ENCODE peak calls at places on chromosomes 4 and X, in four cellular contexts. C is stimulated activated naive CD8-positive, alpha-beta T cell treated with anti-CD3 and anti-CD28 coated beads, Interleukin-15, Interleukin-2, amounts not matched to agents 100 U/mL and 50 U/mL, for 24 hours; Z is left ventricle myocardium superior; E is stimulated activated effector memory CD8-positive, alpha-beta T cell treated with anti-CD3 and anti-CD28 coated beads, Interleukin-12 subunit alpha, Interleukin-12 subunit beta, amount 100 ng/mL, for 72 hours. D is an unnamed sample.

GRCh38 chr4:159267023-159267939 is 164.4 kb downstream of the RAPGEF2 start:
- ATAC-seq in C (no peak), Z (peak), E (no peak), D (no peak)

GRCh38 chr4:53113433-53114215 is 251.5 kb downstream of the RASL11B start:
- ATAC-seq in C (peak), Z (peak), E (peak), D (peak)

GRCh38 chrX:140712413-140713173 is 3.0 kb downstream of the LINC00632 start:
- ATAC-seq in C (peak), Z (peak), E (no peak), D (peak)

GRCh38 chrX:52271212-52271611 is 86.5 kb downstream of the MAGED4 start:
- ATAC-seq in C (no peak), Z (no peak), E (no peak), D (no peak)

GRCh38 chrX:118347131-118347530 is 1.2 kb downstream of the WDR44 start:
- ATAC-seq in C (no peak), Z (no peak), E (peak), D (peak)

GRCh38 chrX:78753571-78753970 is 6.1 kb downstream of the LPAR4 start:
- ATAC-seq in C (no peak), Z (no peak), E (no peak), D (no peak)

GRCh38 chr4:103802766-103803165 is 83.0 kb upstream of the TACR3 start:
- ATAC-seq in C (no peak), Z (no peak), E (no peak), D (no peak)

GRCh38 chrX:123990169-123990568 is 28.7 kb downstream of the STAG2 start:
- ATAC-seq in C (no peak), Z (no peak), E (no peak), D (peak)

GRCh38 chr4:110412354-110412753 is 63.6 kb upstream of the ENPEP start:
- ATAC-seq in C (no peak), Z (no peak), E (no peak), D (no peak)

GRCh38 chr4:6763330-6763851 is 19.1 kb upstream of the KIAA0232 start:
- ATAC-seq in C (no peak), Z (no peak), E (peak), D (no peak)

GRCh38 chr4:98555798-98556445 is 102.5 kb downstream of the TSPAN5 start:
- ATAC-seq in C (no peak), Z (no peak), E (no peak), D (no peak)

GRCh38 chrX:95885074-95885473 is 799.6 kb upstream of the DIAPH2 start:
- ATAC-seq in C (no peak), Z (peak), E (no peak), D (no peak)

GRCh38 chr4:73404042-73404441 is at the start of gene ALB:
- ATAC-seq in C (no peak), Z (no peak), E (no peak), D (no peak)

GRCh38 chr4:139860435-139861024 is 194.9 kb downstream of the MGST2 start:
- ATAC-seq in C (no peak), Z (no peak), E (peak), D (peak)

GRCh38 chr4:112775801-112776200 is 138.9 kb downstream of the LARP7 start:
- ATAC-seq in C (no peak), Z (no peak), E (no peak), D (no peak)

GRCh38 chr4:140622333-140622958 is 53.7 kb upstream of the UCP1 start:
- ATAC-seq in C (peak), Z (no peak), E (no peak), D (no peak)

GRCh38 chr4:66565796-66566195 is 895.5 kb upstream of the EPHA5 start:
- ATAC-seq in C (no peak), Z (no peak), E (no peak), D (no peak)

GRCh38 chr4:98631506-98631905 is 26.9 kb downstream of the TSPAN5 start:
- ATAC-seq in C (no peak), Z (no peak), E (no peak), D (no peak)

GRCh38 chrX:152892999-152893605 is 4.8 kb upstream of the ZNF185 start:
- ATAC-seq in C (no peak), Z (no peak), E (no peak), D (no peak)

GRCh38 chr4:95155759-95156451 is 392.9 kb downstream of the UNC5C start:
- ATAC-seq in C (peak), Z (no peak), E (no peak), D (peak)

GRCh38 chr4:113837397-113837796 is 75.9 kb upstream of the CAMK2D start:
- ATAC-seq in C (peak), Z (peak), E (peak), D (peak)

GRCh38 chrX:19791562-19791961 is 95.8 kb downstream of the SH3KBP1 start:
- ATAC-seq in C (peak), Z (no peak), E (peak), D (peak)